ENCODE peak calls at places on chromosomes 5 and 9, in eight cellular contexts. X is tibial nerve, P is uterus, I is BE2C, Y is fibroblast of lung, S is H9, T is IMR-90, Z is heart right ventricle. J is an unnamed sample.

GRCh38 chr5:1021136-1021968 is 12.8 kb downstream of the NKD2 start:
- DNase-seq in Z (no peak), T (no peak), S (peak; percentile 72), Y (no peak), I (no peak), P (no peak), X (no peak), J (no peak)

GRCh38 chr5:147918899-147919298 is 12.6 kb upstream of the C5orf46 start:
- DNase-seq in X (no peak), S (no peak), Y (no peak), I (no peak), Z (no peak), P (no peak), T (no peak), J (no peak)

GRCh38 chr5:15555176-15555575 is 55.2 kb downstream of the FBXL7 start:
- DNase-seq in Y (no peak), X (no peak), I (no peak), Z (no peak), S (no peak), T (no peak), P (no peak), J (no peak)

GRCh38 chr9:127692071-127692470 is 14.7 kb upstream of the CFAP157 start:
- DNase-seq in P (no peak), Y (no peak), X (no peak), T (no peak), I (no peak), S (no peak), Z (no peak), J (no peak)

GRCh38 chr5:157559301-157559700 is 16.3 kb downstream of the ADAM19 start:
- DNase-seq in X (no peak), Z (no peak), P (no peak), I (no peak), Y (peak; percentile 41), S (no peak), T (peak; percentile 67), J (no peak)

GRCh38 chr9:92934321-92934720 is 13.0 kb upstream of the FGD3 start:
- DNase-seq in P (no peak), S (no peak), X (no peak), Y (no peak), Z (no peak), T (no peak), I (no peak), J (no peak)

GRCh38 chr5:160312139-160312959 is at the start of gene CCNJL:
- DNase-seq in I (peak; percentile 84), P (peak; percentile 22), Z (peak; percentile 70), S (peak; percentile 87), T (peak; percentile 44), Y (peak; percentile 17), X (no peak), J (peak; percentile 25)

GRCh38 chr5:107893642-107894041 is 222.9 kb upstream of the EFNA5 start:
- DNase-seq in X (no peak), I (no peak), T (peak; percentile 32), Z (no peak), Y (peak; percentile 63), S (no peak), P (no peak), J (no peak)

GRCh38 chr5:102231693-102232619 is 64.1 kb downstream of the SLCO4C1 start:
- DNase-seq in Z (no peak), S (no peak), I (no peak), X (no peak), T (no peak), P (no peak), Y (no peak), J (no peak)

GRCh38 chr5:127702913-127703575 is at the start of gene CCDC192:
- DNase-seq in I (no peak), Y (no peak), T (no peak), S (no peak), P (no peak), Z (no peak), X (no peak), J (no peak)

GRCh38 chr9:136399176-136400037 is 563 bp downstream of the SNAPC4 start:
- DNase-seq in Z (no peak), T (no peak), X (no peak), S (no peak), P (no peak), Y (no peak), I (no peak), J (peak; percentile 35)

GRCh38 chr9:110105107-110105506 is 102.9 kb downstream of the C9orf152 start:
- DNase-seq in S (no peak), I (no peak), P (no peak), Z (no peak), X (no peak), Y (peak; percentile 79), T (peak; percentile 90), J (no peak)

GRCh38 chr9:109182940-109183798 is 16.1 kb upstream of the FRRS1L start:
- DNase-seq in Z (no peak), I (peak; percentile 55), S (peak; percentile 72), Y (peak; percentile 23), X (no peak), T (peak; percentile 15), P (no peak), J (peak; percentile 65)

GRCh38 chr9:83451308-83451707 is 86.9 kb downstream of the FRMD3 start:
- DNase-seq in X (no peak), T (no peak), I (peak; percentile 35), Y (no peak), S (no peak), P (no peak), Z (no peak), J (no peak)

GRCh38 chr9:70093944-70094343 is 50.3 kb downstream of the MAMDC2 start:
- DNase-seq in S (no peak), T (no peak), I (no peak), P (no peak), Y (peak; percentile 33), X (no peak), Z (no peak), J (no peak)

DNA sequence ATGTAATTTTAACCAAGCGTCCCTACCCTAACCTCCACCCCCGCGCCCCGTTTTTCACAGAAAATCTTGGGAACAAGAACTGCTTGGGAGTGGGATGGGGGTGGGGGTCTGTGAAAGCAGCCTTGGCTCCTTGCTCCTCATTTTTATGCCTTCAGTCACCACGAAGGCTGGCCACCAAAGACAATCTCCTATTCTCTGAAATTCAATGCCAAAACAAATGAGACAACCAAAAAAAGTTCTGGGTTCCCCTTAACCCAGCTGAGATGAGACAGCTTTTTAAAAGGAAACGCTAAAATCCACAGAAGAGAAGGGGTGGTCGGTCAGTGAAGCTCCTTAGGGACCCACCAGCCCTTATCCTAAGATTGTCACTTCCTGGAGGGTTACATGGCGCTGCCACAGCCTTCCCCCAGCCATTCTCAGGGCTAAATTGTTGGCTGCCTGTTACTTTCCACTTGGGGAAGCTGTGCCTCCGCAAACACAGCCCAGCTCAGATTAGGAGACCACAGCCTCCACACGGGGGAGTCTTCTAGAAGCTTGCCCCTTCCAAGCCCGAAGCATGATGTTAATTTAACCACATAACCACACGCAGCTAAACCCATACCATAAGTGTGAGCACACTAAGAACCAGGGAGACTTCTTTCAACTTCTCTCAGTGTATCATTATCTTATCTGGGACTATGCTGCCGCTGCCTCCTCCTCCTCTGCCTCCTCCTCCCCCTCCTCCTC is 136.3 kb downstream of the FOXD1 start:
- DNase-seq in S (peak; percentile 57), X (no peak), P (no peak), Z (no peak), I (no peak), Y (peak; percentile 90), T (peak; percentile 96), J (no peak)
- TF ChIP-seq CTCF in S (no peak), X (no peak), P (no peak), Z (peak; percentile 3), I (no peak), Y (peak; percentile 55), T (peak; percentile 75), J (no peak)

GRCh38 chr5:31347558-31347905 is 154.0 kb downstream of the CDH6 start:
- DNase-seq in T (no peak), X (no peak), Z (no peak), S (no peak), Y (no peak), I (peak; percentile 16), P (no peak), J (no peak)

GRCh38 chr5:31350395-31350794 is 156.9 kb downstream of the CDH6 start:
- DNase-seq in T (no peak), Z (no peak), Y (no peak), X (no peak), S (no peak), P (no peak), I (no peak), J (no peak)

GRCh38 chr5:31343946-31344345 is 150.5 kb downstream of the CDH6 start:
- DNase-seq in I (no peak), T (no peak), Y (no peak), Z (no peak), S (no peak), X (no peak), P (no peak), J (no peak)

GRCh38 chr5:31346896-31347557 is 153.5 kb downstream of the CDH6 start:
- DNase-seq in X (no peak), I (peak; percentile 13), T (peak; percentile 26), S (no peak), Z (no peak), P (no peak), Y (no peak), J (no peak)
- H3K4me1 ChIP-seq in X (no peaks in the 10 kb centered on the region), I (peaks cover 2% of the 10 kb centered on the region), T (no peaks in the 10 kb centered on the region), S (no peaks in the 10 kb centered on the region), Z (no peaks in the 10 kb centered on the region), P (no peaks in the 10 kb centered on the region), Y (no peaks in the 10 kb centered on the region), J (no peaks in the 10 kb centered on the region)

GRCh38 chr5:170220196-170220595 is 12.6 kb upstream of the C5orf58 start:
- DNase-seq in X (no peak), Y (no peak), S (no peak), T (no peak), P (no peak), I (no peak), Z (no peak), J (no peak)

GRCh38 chr5:170223906-170224305 is 8.9 kb upstream of the C5orf58 start:
- DNase-seq in Y (no peak), I (no peak), X (no peak), S (no peak), Z (no peak), P (no peak), T (no peak), J (no peak)

GRCh38 chr5:170223349-170223748 is 9.4 kb upstream of the C5orf58 start:
- DNase-seq in P (no peak), Z (no peak), X (no peak), S (no peak), T (no peak), Y (no peak), I (no peak), J (no peak)

GRCh38 chr5:170219615-170220014 is 13.2 kb upstream of the C5orf58 start:
- DNase-seq in T (peak; percentile 32), Z (no peak), X (no peak), P (no peak), I (no peak), S (no peak), Y (peak; percentile 11), J (no peak)

GRCh38 chr5:170221319-170221718 is 11.5 kb upstream of the C5orf58 start:
- DNase-seq in I (no peak), Y (peak; percentile 27), P (no peak), T (peak; percentile 6), X (no peak), S (no peak), Z (no peak), J (no peak)
- TF ChIP-seq CTCF in I (no peak), Y (no peak), P (no peak), T (no peak), X (no peak), S (peak; percentile 41), Z (no peak), J (no peak)

DNA sequence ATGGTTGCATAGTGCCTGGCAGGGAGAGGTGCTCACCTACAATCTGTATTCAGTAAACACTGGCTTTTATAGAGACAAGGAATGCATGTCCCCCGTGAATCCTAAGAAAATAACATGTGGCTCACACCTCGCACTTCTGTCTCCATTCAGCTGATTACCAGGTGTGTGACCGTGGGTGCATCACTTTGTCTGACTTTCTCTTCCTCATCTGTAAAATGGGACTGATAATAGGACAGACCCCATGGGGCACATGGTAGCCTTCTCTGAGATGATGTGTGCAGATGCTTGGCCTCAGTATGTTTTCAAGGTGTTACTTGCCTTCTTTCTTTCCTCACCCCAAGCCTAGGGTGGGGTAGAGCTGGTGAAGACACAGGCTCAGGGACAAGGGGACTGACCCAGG is 6.3 kb downstream of the CXXC5 start:
- DNase-seq in T (no peak), I (no peak), X (no peak), P (no peak), Y (no peak), Z (no peak), S (no peak), J (no peak)
- H3K4me1 ChIP-seq in T (peaks cover 68% of the 10 kb centered on the region), I (peaks cover 59% of the 10 kb centered on the region), X (peaks cover 5% of the 10 kb centered on the region), P (peaks cover 4% of the 10 kb centered on the region), Y (peaks cover 47% of the 10 kb centered on the region), Z (peaks cover 94% of the 10 kb centered on the region), S (peaks cover 47% of the 10 kb centered on the region), J (peaks cover 70% of the 10 kb centered on the region)